ENCODE peak calls at places on chromosome 11, in four cellular contexts. G is adrenal gland, Y is body of pancreas, N is mucosa of descending colon. R is an unnamed sample.

GRCh38 chr11:61712911-61713310 is 32.7 kb downstream of the DAGLA start:
- DNase-seq in N (no peak), Y (no peak), G (no peak), R (no peak)

GRCh38 chr11:70713988-70714665 is 315.8 kb downstream of the CTTN start:
- DNase-seq in Y (no peak), G (no peak), N (no peak), R (no peak)

GRCh38 chr11:14803846-14804245 is 88.2 kb downstream of the CYP2R1 start:
- DNase-seq in Y (no peak), G (no peak), N (no peak), R (no peak)

GRCh38 chr11:1826552-1827094 is 8.2 kb upstream of the SYT8 start:
- DNase-seq in N (peak), Y (peak), G (no peak), R (peak)

GRCh38 chr11:68282141-68282860 is 10.5 kb upstream of the C11orf24 start:
- DNase-seq in G (no peak), Y (no peak), N (no peak), R (peak)

GRCh38 chr11:31803813-31804438 is 7.2 kb downstream of the PAX6 start:
- DNase-seq in N (no peak), Y (no peak), G (no peak), R (no peak)

GRCh38 chr11:76709259-76709658 is 38.7 kb upstream of the LRRC32 start:
- DNase-seq in G (no peak), Y (no peak), N (no peak), R (no peak)

GRCh38 chr11:111918390-111919256 is at the start of gene C11orf52:
- DNase-seq in Y (peak), G (peak), N (peak), R (peak)

GRCh38 chr11:2298795-2299747 is 2.6 kb downstream of the C11orf21 start:
- DNase-seq in N (peak), G (peak), Y (peak), R (peak)

GRCh38 chr11:34643846-34644245 is 23.0 kb downstream of the EHF start:
- DNase-seq in G (no peak), Y (no peak), N (no peak), R (no peak)

GRCh38 chr11:20131744-20132666 is 28.3 kb downstream of the DBX1 start:
- DNase-seq in G (peak), N (peak), Y (peak), R (peak)

GRCh38 chr11:68145120-68145866 is 24.1 kb upstream of the CHKA start:
- DNase-seq in G (peak), Y (peak), N (no peak), R (no peak)

GRCh38 chr11:132158696-132159095 is 788.3 kb downstream of the NTM start:
- DNase-seq in G (no peak), N (no peak), Y (no peak), R (no peak)

GRCh38 chr11:119591836-119592310 is 137.1 kb downstream of the NECTIN1 start:
- DNase-seq in Y (no peak), G (no peak), N (no peak), R (no peak)

GRCh38 chr11:9753031-9753430 is 89.2 kb downstream of the SWAP70 start:
- DNase-seq in G (no peak), N (no peak), Y (no peak), R (no peak)

GRCh38 chr11:35404397-35404775 is 15.0 kb downstream of the SLC1A2 start:
- DNase-seq in Y (peak), G (peak), N (peak), R (peak)

GRCh38 chr11:134762248-134763029 is 350.4 kb upstream of the B3GAT1 start:
- DNase-seq in N (no peak), Y (no peak), G (no peak), R (no peak)

GRCh38 chr11:67421421-67422031 is 6.0 kb downstream of the CARNS1 start:
- DNase-seq in G (no peak), Y (no peak), N (no peak), R (no peak)

GRCh38 chr11:83087035-83087434 is 15.3 kb upstream of the RAB30 start:
- DNase-seq in Y (peak), N (no peak), G (no peak), R (no peak)
- TF ChIP-seq CTCF in Y (peak), N (no peak), G (no peak), R (no peak)

GRCh38 chr11:115504279-115505158 is at the start of gene CADM1:
- DNase-seq in N (peak), Y (peak), G (peak), R (peak)

GRCh38 chr11:115503083-115503885 is 931 bp downstream of the CADM1 start:
- DNase-seq in N (peak), Y (peak), G (peak), R (peak)

GRCh38 chr11:115506909-115507649 is 2.9 kb upstream of the CADM1 start:
- DNase-seq in N (no peak), Y (no peak), G (no peak), R (no peak)

GRCh38 chr11:115503886-115504278 is 333 bp downstream of the CADM1 start:
- DNase-seq in N (no peak), G (no peak), Y (no peak), R (no peak)

DNA sequence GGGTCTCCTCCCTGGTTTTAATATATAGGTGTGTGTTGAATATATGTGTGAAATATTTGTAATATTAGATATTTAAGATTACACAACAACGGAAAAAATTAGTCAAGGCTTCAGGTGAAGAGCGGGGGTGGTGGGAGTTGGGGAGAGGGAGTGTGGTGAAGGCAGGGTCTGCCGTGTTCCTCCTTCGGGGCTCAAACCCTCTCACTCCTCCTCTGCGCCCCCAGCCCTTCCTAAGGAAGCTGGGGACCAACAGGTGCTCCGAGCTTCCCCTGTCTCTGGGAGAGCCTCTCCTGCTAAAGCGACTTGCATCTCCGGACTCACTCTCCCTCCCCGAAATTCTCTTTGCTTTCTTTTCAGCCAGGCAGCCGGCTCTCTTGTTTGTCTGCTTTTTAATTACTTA is 950 bp upstream of the CADM1 start:
- DNase-seq in Y (no peak), G (no peak), N (peak), R (no peak)
- H3K4me3 ChIP-seq in Y (no peak), G (peak), N (no peak), R (peak)

GRCh38 chr11:64340671-64341335 is 799 bp downstream of the CCDC88B start:
- DNase-seq in G (no peak), N (peak), Y (no peak), R (peak)
- TF ChIP-seq CTCF in G (no peak), N (no peak), Y (no peak), R (no peak)

DNA sequence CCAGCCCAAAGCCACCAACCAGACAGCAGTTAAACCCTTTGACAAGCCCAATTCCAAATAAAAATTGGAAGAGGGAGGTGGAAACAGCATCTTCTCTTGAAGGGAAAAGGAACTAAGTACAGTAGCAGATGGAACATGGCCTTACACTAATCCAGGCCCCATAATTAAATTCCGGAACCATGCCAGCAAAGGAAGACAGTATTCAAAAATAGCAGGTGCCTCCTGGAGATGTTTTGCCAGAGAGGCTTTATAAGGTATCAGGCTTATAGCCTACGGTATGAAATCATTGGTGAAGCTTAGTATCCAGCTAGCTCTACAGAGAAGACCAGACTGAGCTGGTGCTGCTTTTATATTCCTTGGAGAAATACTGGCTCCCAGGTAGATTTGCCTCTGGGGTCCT is 344.1 kb upstream of the API5 start:
- DNase-seq in G (no peak), Y (no peak), N (no peak), R (no peak)
- H3K4me3 ChIP-seq in G (no peak), Y (no peak), N (no peak), R (no peak)